ENCODE peak calls at places on chromosomes 12 and 14, in ten cellular contexts. K, Q, W, E, R, N, I, P, L and V are unnamed samples.

GRCh38 chr12:132190012-132190755 is 45.9 kb downstream of the NOC4L start:
- DNase-seq in K (peak), Q (no peak), W (no peak), E (no peak), R (no peak), N (no peak), I (no peak), P (no peak), L (peak), V (no peak)

GRCh38 chr14:50533806-50534205 is 1.4 kb upstream of the MAP4K5 start:
- DNase-seq in K (peak), Q (no peak), W (no peak), E (no peak), R (no peak), N (peak), I (no peak), P (no peak), L (no peak), V (peak)

GRCh38 chr12:108779998-108780688 is 48.8 kb upstream of the CORO1C start:
- DNase-seq in K (peak), Q (no peak), W (no peak), E (no peak), R (no peak), N (no peak), I (no peak), P (no peak), L (no peak), V (no peak)

GRCh38 chr12:58104443-58104842 is 163.1 kb downstream of the ATP23 start:
- DNase-seq in K (no peak), Q (no peak), W (no peak), E (no peak), R (no peak), N (no peak), I (no peak), P (no peak), L (no peak), V (no peak)

GRCh38 chr12:56724660-56724988 is 475 bp downstream of the NACA start:
- DNase-seq in K (no peak), Q (no peak), W (no peak), E (peak), R (no peak), N (no peak), I (peak), P (no peak), L (no peak), V (no peak)

GRCh38 chr12:106251636-106252035 is 3.8 kb upstream of the CKAP4 start:
- DNase-seq in K (peak), Q (peak), W (no peak), E (no peak), R (no peak), N (no peak), I (no peak), P (peak), L (no peak), V (peak)

GRCh38 chr12:131872154-131873046 is 22.0 kb upstream of the ULK1 start:
- DNase-seq in K (peak), Q (no peak), W (no peak), E (no peak), R (no peak), N (peak), I (no peak), P (no peak), L (no peak), V (peak)

GRCh38 chr14:95530461-95531170 is 4.2 kb upstream of the GLRX5 start:
- DNase-seq in K (no peak), Q (no peak), W (no peak), E (no peak), R (no peak), N (no peak), I (no peak), P (no peak), L (no peak), V (no peak)

GRCh38 chr14:29262979-29263378 is 496.4 kb downstream of the FOXG1 start:
- DNase-seq in K (no peak), Q (no peak), W (no peak), E (no peak), R (no peak), N (no peak), I (no peak), P (no peak), L (no peak), V (peak)

GRCh38 chr12:85273411-85274075 is 6.5 kb upstream of the ALX1 start:
- DNase-seq in K (no peak), Q (no peak), W (no peak), E (no peak), R (no peak), N (no peak), I (no peak), P (no peak), L (no peak), V (no peak)

GRCh38 chr14:56199976-56200577 is 81.9 kb downstream of the PELI2 start:
- DNase-seq in K (no peak), Q (no peak), W (no peak), E (no peak), R (no peak), N (no peak), I (no peak), P (no peak), L (peak), V (peak)

GRCh38 chr14:70655110-70655826 is 13.6 kb downstream of the TTC9 start:
- DNase-seq in K (no peak), Q (peak), W (peak), E (peak), R (no peak), N (no peak), I (no peak), P (no peak), L (peak), V (no peak)

GRCh38 chr12:132296063-132296462 is 33.3 kb downstream of the GALNT9 start:
- DNase-seq in K (no peak), Q (no peak), W (no peak), E (no peak), R (no peak), N (no peak), I (no peak), P (no peak), L (no peak), V (no peak)

GRCh38 chr12:55862286-55862685 is 19.6 kb upstream of the MMP19 start:
- DNase-seq in K (no peak), Q (no peak), W (no peak), E (no peak), R (no peak), N (no peak), I (no peak), P (no peak), L (no peak), V (no peak)

GRCh38 chr14:51674294-51675002 is 22.7 kb downstream of the FRMD6 start:
- DNase-seq in K (no peak), Q (no peak), W (no peak), E (no peak), R (no peak), N (peak), I (no peak), P (no peak), L (no peak), V (peak)

GRCh38 chr14:61298834-61299233 is 17.7 kb upstream of the TMEM30B start:
- DNase-seq in K (no peak), Q (no peak), W (no peak), E (no peak), R (no peak), N (no peak), I (no peak), P (no peak), L (no peak), V (no peak)

GRCh38 chr12:14836336-14837210 is 6.8 kb downstream of the ART4 start:
- DNase-seq in K (peak), Q (no peak), W (no peak), E (no peak), R (no peak), N (peak), I (no peak), P (no peak), L (no peak), V (peak)

GRCh38 chr12:74490390-74491064 is 47.1 kb upstream of the ATXN7L3B start:
- DNase-seq in K (no peak), Q (no peak), W (no peak), E (no peak), R (no peak), N (no peak), I (no peak), P (no peak), L (peak), V (no peak)

GRCh38 chr14:94129758-94130414 is 482 bp upstream of the IFI27L2 start:
- DNase-seq in K (peak), Q (peak), W (no peak), E (peak), R (peak), N (peak), I (peak), P (peak), L (peak), V (peak)

GRCh38 chr14:52878469-52878868 is 72.4 kb downstream of the FERMT2 start:
- DNase-seq in K (no peak), Q (no peak), W (no peak), E (no peak), R (no peak), N (no peak), I (no peak), P (no peak), L (no peak), V (no peak)

GRCh38 chr14:68140111-68140741 is 320.6 kb downstream of the RAD51B start:
- DNase-seq in K (peak), Q (no peak), W (no peak), E (no peak), R (no peak), N (peak), I (no peak), P (peak), L (no peak), V (peak)

GRCh38 chr14:31932675-31933074 is 144.4 kb upstream of the ARHGAP5 start:
- DNase-seq in K (no peak), Q (no peak), W (no peak), E (no peak), R (no peak), N (no peak), I (no peak), P (no peak), L (no peak), V (no peak)

GRCh38 chr12:109729837-109730200 is 16.2 kb downstream of the FAM222A start:
- DNase-seq in K (no peak), Q (no peak), W (no peak), E (no peak), R (no peak), N (no peak), I (no peak), P (no peak), L (no peak), V (no peak)

GRCh38 chr12:69274861-69275260 is 35.5 kb downstream of the CPSF6 start:
- DNase-seq in K (no peak), Q (no peak), W (no peak), E (no peak), R (no peak), N (peak), I (no peak), P (no peak), L (no peak), V (peak)

GRCh38 chr14:92510972-92511371 is 2.6 kb upstream of the RIN3 start:
- DNase-seq in K (no peak), Q (no peak), W (no peak), E (no peak), R (no peak), N (no peak), I (no peak), P (no peak), L (no peak), V (peak)

GRCh38 chr14:54758041-54758440 is 144.6 kb downstream of the GCH1 start:
- DNase-seq in K (no peak), Q (no peak), W (no peak), E (no peak), R (no peak), N (no peak), I (no peak), P (no peak), L (no peak), V (no peak)

GRCh38 chr12:16385779-16386646 is 38.6 kb downstream of the MGST1 start:
- DNase-seq in K (peak), Q (no peak), W (no peak), E (no peak), R (peak), N (peak), I (peak), P (peak), L (peak), V (peak)

GRCh38 chr14:36227802-36228201 is 51.3 kb upstream of the PTCSC3 start:
- DNase-seq in K (no peak), Q (no peak), W (no peak), E (no peak), R (no peak), N (peak), I (no peak), P (no peak), L (no peak), V (peak)

GRCh38 chr12:57220770-57221168 is 4.2 kb downstream of the NXPH4 start:
- DNase-seq in K (no peak), Q (no peak), W (no peak), E (no peak), R (no peak), N (no peak), I (no peak), P (no peak), L (no peak), V (no peak)

GRCh38 chr12:54863948-54864584 is 9.8 kb downstream of the MUCL1 start:
- DNase-seq in K (no peak), Q (no peak), W (no peak), E (no peak), R (no peak), N (no peak), I (no peak), P (no peak), L (no peak), V (no peak)

GRCh38 chr12:124744659-124745467 is 118.8 kb downstream of the SCARB1 start:
- DNase-seq in K (no peak), Q (no peak), W (no peak), E (peak), R (no peak), N (no peak), I (peak), P (no peak), L (peak), V (peak)